ENCODE peak calls at places on chromosomes 1 and 21, in ten cellular contexts. F is M059J, N is DND-41, I is GM03348, E is nucleus accumbens, G is heart left ventricle, Q is left ventricle myocardium inferior, J is AML-193, P is IMR-90, W is H7. Z is an unnamed sample.

GRCh38 chr1:230905733-230906132 is 37.4 kb upstream of the C1orf198 start:
- DNase-seq in N (no peak), Q (no peak), I (peak; percentile 61), J (no peak), G (no peak), F (peak; percentile 77), W (no peak), E (no peak), P (peak; percentile 83), Z (peak; percentile 45)

GRCh38 chr21:9839011-9839661 is 682.2 kb upstream of the TPTE start:
- DNase-seq in W (peak; percentile 31), I (peak; percentile 7), E (no peak), P (no peak), G (peak; percentile 32), F (no peak), J (no peak), Q (peak; percentile 15), N (no peak), Z (no peak)

GRCh38 chr1:91821126-91821868 is 64.7 kb downstream of the TGFBR3 start:
- DNase-seq in W (no peak), N (no peak), G (no peak), E (no peak), I (no peak), P (no peak), Q (no peak), J (no peak), F (no peak), Z (no peak)

GRCh38 chr1:227299688-227300087 is 18.6 kb downstream of the CDC42BPA start:
- DNase-seq in Q (no peak), P (peak; percentile 59), G (no peak), I (no peak), N (no peak), W (no peak), F (no peak), J (no peak), E (no peak), Z (no peak)

GRCh38 chr1:107276247-107276646 is 135.4 kb downstream of the NTNG1 start:
- DNase-seq in E (no peak), P (no peak), N (no peak), W (no peak), I (no peak), J (no peak), F (no peak), G (no peak), Q (no peak), Z (no peak)

GRCh38 chr21:42316891-42317290 is 1.7 kb upstream of the TFF3 start:
- DNase-seq in P (no peak), G (no peak), Q (no peak), J (no peak), F (no peak), E (no peak), N (no peak), W (peak; percentile 21), I (no peak), Z (no peak)

GRCh38 chr1:175040324-175040910 is 17.2 kb upstream of the MRPS14 start:
- DNase-seq in G (no peak), Q (no peak), J (no peak), W (no peak), F (no peak), I (no peak), N (no peak), E (no peak), P (no peak), Z (no peak)

GRCh38 chr1:109399326-109399957 is 1.7 kb upstream of the SORT1 start:
- DNase-seq in W (peak; percentile 43), J (peak; percentile 50), P (peak; percentile 59), Q (no peak), F (peak; percentile 71), G (no peak), I (peak; percentile 49), E (no peak), N (no peak), Z (peak; percentile 55)

GRCh38 chr1:10904396-10905358 is 107.8 kb upstream of the TARDBP start:
- DNase-seq in E (no peak), G (no peak), Q (no peak), N (peak; percentile 93), P (no peak), F (no peak), I (no peak), J (peak; percentile 50), W (peak; percentile 56), Z (no peak)

GRCh38 chr1:17306407-17306806 is 1.6 kb upstream of the PADI4 start:
- DNase-seq in E (no peak), P (no peak), J (no peak), N (no peak), W (no peak), F (no peak), G (no peak), Q (no peak), I (no peak), Z (no peak)

GRCh38 chr1:58162952-58163550 is 383.5 kb downstream of the OMA1 start:
- DNase-seq in J (peak; percentile 25), E (peak; percentile 1), F (peak; percentile 75), I (peak; percentile 69), G (peak; percentile 64), Q (peak; percentile 33), P (peak; percentile 52), N (peak; percentile 25), W (peak; percentile 16), Z (peak; percentile 63)

GRCh38 chr1:20483833-20484525 is 2.0 kb downstream of the CAMK2N1 start:
- DNase-seq in I (peak; percentile 32), N (no peak), F (peak; percentile 43), W (peak; percentile 86), G (peak; percentile 38), E (peak; percentile 65), P (peak; percentile 22), J (no peak), Q (no peak), Z (no peak)

Z was measured in AG08395.